ENCODE peak calls at places on chromosomes 6 and 20, in six cellular contexts. One of them, this sample, is unnamed.

GRCh38 chr6:51495016-51495805 is 592.2 kb downstream of the PKHD1 start:
- DNase-seq in coronary artery: no peak
- DNase-seq in HTR-8/SVneo: no peak
- DNase-seq in BE2C: no peak
- DNase-seq in NCI-H1105 treated with DMSO at 0.1 percent for 48 hours: no peak
- DNase-seq in ELF-1: peak
- DNase-seq in this sample: no peak

GRCh38 chr20:62523473-62524203 is 47.8 kb upstream of the GATA5 start:
- DNase-seq in ELF-1: peak
- DNase-seq in BE2C: no peak
- DNase-seq in HTR-8/SVneo: no peak
- DNase-seq in coronary artery: no peak
- DNase-seq in NCI-H1105 treated with DMSO at 0.1 percent for 48 hours: no peak
- DNase-seq in this sample: no peak

GRCh38 chr6:1016329-1017302 is 295.3 kb upstream of the FOXQ1 start:
- DNase-seq in coronary artery: peak
- DNase-seq in NCI-H1105 treated with DMSO at 0.1 percent for 48 hours: no peak
- DNase-seq in BE2C: no peak
- DNase-seq in HTR-8/SVneo: no peak
- DNase-seq in ELF-1: no peak
- DNase-seq in this sample: no peak

GRCh38 chr6:43495409-43495941 is 14.7 kb downstream of the LRRC73 start:
- DNase-seq in NCI-H1105 treated with DMSO at 0.1 percent for 48 hours: no peak
- DNase-seq in HTR-8/SVneo: no peak
- DNase-seq in BE2C: no peak
- DNase-seq in coronary artery: no peak
- DNase-seq in ELF-1: peak
- DNase-seq in this sample: no peak

GRCh38 chr6:110389689-110390382 is 25.5 kb downstream of the DDO start:
- DNase-seq in HTR-8/SVneo: no peak
- DNase-seq in ELF-1: no peak
- DNase-seq in BE2C: no peak
- DNase-seq in NCI-H1105 treated with DMSO at 0.1 percent for 48 hours: no peak
- DNase-seq in coronary artery: no peak
- DNase-seq in this sample: no peak

GRCh38 chr20:13105864-13106457 is 97.2 kb downstream of the SPTLC3 start:
- DNase-seq in ELF-1: peak
- DNase-seq in coronary artery: no peak
- DNase-seq in NCI-H1105 treated with DMSO at 0.1 percent for 48 hours: peak
- DNase-seq in BE2C: no peak
- DNase-seq in HTR-8/SVneo: peak
- DNase-seq in this sample: no peak

GRCh38 chr6:130457605-130458004 is 91.8 kb downstream of the TMEM200A start:
- DNase-seq in BE2C: no peak
- DNase-seq in NCI-H1105 treated with DMSO at 0.1 percent for 48 hours: no peak
- DNase-seq in ELF-1: no peak
- DNase-seq in coronary artery: no peak
- DNase-seq in HTR-8/SVneo: no peak
- DNase-seq in this sample: no peak

GRCh38 chr6:152566040-152566875 is 70.9 kb downstream of the SYNE1 start:
- DNase-seq in ELF-1: no peak
- DNase-seq in coronary artery: no peak
- DNase-seq in BE2C: no peak
- DNase-seq in NCI-H1105 treated with DMSO at 0.1 percent for 48 hours: no peak
- DNase-seq in HTR-8/SVneo: no peak
- DNase-seq in this sample: no peak

GRCh38 chr6:3278691-3279090 is 19.9 kb downstream of the PSMG4 start:
- DNase-seq in HTR-8/SVneo: no peak
- DNase-seq in BE2C: no peak
- DNase-seq in NCI-H1105 treated with DMSO at 0.1 percent for 48 hours: no peak
- DNase-seq in coronary artery: no peak
- DNase-seq in ELF-1: no peak
- DNase-seq in this sample: no peak

GRCh38 chr6:148177589-148178233 is 164.9 kb upstream of the SASH1 start:
- DNase-seq in HTR-8/SVneo: peak
- DNase-seq in BE2C: peak
- DNase-seq in coronary artery: no peak
- DNase-seq in NCI-H1105 treated with DMSO at 0.1 percent for 48 hours: no peak
- DNase-seq in ELF-1: peak
- DNase-seq in this sample: no peak

GRCh38 chr6:9789201-9789600 is 625.7 kb downstream of the TFAP2A start:
- DNase-seq in NCI-H1105 treated with DMSO at 0.1 percent for 48 hours: no peak
- DNase-seq in HTR-8/SVneo: no peak
- DNase-seq in ELF-1: peak
- DNase-seq in BE2C: no peak
- DNase-seq in coronary artery: no peak
- DNase-seq in this sample: no peak

GRCh38 chr6:44229376-44230033 is 6.1 kb downstream of the SLC29A1 start:
- DNase-seq in BE2C: no peak
- DNase-seq in ELF-1: no peak
- DNase-seq in HTR-8/SVneo: no peak
- DNase-seq in NCI-H1105 treated with DMSO at 0.1 percent for 48 hours: no peak
- DNase-seq in coronary artery: no peak
- DNase-seq in this sample: no peak

GRCh38 chr20:56160956-56161355 is 87.6 kb upstream of the MC3R start:
- DNase-seq in ELF-1: no peak
- DNase-seq in NCI-H1105 treated with DMSO at 0.1 percent for 48 hours: no peak
- DNase-seq in HTR-8/SVneo: no peak
- DNase-seq in BE2C: no peak
- DNase-seq in coronary artery: no peak
- DNase-seq in this sample: no peak

GRCh38 chr6:1993049-1993448 is 252.4 kb downstream of the GMDS start:
- DNase-seq in HTR-8/SVneo: no peak
- DNase-seq in BE2C: no peak
- DNase-seq in NCI-H1105 treated with DMSO at 0.1 percent for 48 hours: no peak
- DNase-seq in coronary artery: no peak
- DNase-seq in ELF-1: no peak
- DNase-seq in this sample: no peak

GRCh38 chr6:107736713-107737396 is 87.3 kb downstream of the SCML4 start:
- DNase-seq in NCI-H1105 treated with DMSO at 0.1 percent for 48 hours: no peak
- DNase-seq in BE2C: no peak
- DNase-seq in HTR-8/SVneo: no peak
- DNase-seq in coronary artery: no peak
- DNase-seq in ELF-1: no peak
- DNase-seq in this sample: no peak

GRCh38 chr6:63451238-63451637 is 121.0 kb upstream of the LOC128125822 start:
- DNase-seq in coronary artery: no peak
- DNase-seq in HTR-8/SVneo: no peak
- DNase-seq in BE2C: no peak
- DNase-seq in ELF-1: no peak
- DNase-seq in NCI-H1105 treated with DMSO at 0.1 percent for 48 hours: no peak
- DNase-seq in this sample: no peak

GRCh38 chr20:62928246-62928939 is 2.1 kb upstream of the DIDO1 start:
- DNase-seq in BE2C: no peak
- DNase-seq in ELF-1: peak
- DNase-seq in NCI-H1105 treated with DMSO at 0.1 percent for 48 hours: no peak
- DNase-seq in coronary artery: no peak
- DNase-seq in HTR-8/SVneo: no peak
- DNase-seq in this sample: no peak

GRCh38 chr6:143549630-143550268 is 38.2 kb upstream of the FUCA2 start:
- DNase-seq in ELF-1: no peak
- DNase-seq in BE2C: no peak
- DNase-seq in NCI-H1105 treated with DMSO at 0.1 percent for 48 hours: no peak
- DNase-seq in coronary artery: no peak
- DNase-seq in HTR-8/SVneo: no peak
- DNase-seq in this sample: no peak

GRCh38 chr6:19535351-19535750 is 301.8 kb upstream of the ID4 start:
- DNase-seq in BE2C: no peak
- DNase-seq in ELF-1: no peak
- DNase-seq in HTR-8/SVneo: no peak
- DNase-seq in coronary artery: no peak
- DNase-seq in NCI-H1105 treated with DMSO at 0.1 percent for 48 hours: peak
- DNase-seq in this sample: no peak

GRCh38 chr20:18003897-18004296 is 35.1 kb downstream of the MGME1 start:
- DNase-seq in NCI-H1105 treated with DMSO at 0.1 percent for 48 hours: no peak
- DNase-seq in coronary artery: no peak
- DNase-seq in ELF-1: no peak
- DNase-seq in HTR-8/SVneo: no peak
- DNase-seq in BE2C: no peak
- DNase-seq in this sample: no peak

GRCh38 chr20:5918856-5919633 is 31.3 kb downstream of the TRMT6 start:
- DNase-seq in BE2C: no peak
- DNase-seq in NCI-H1105 treated with DMSO at 0.1 percent for 48 hours: no peak
- DNase-seq in ELF-1: peak
- DNase-seq in coronary artery: no peak
- DNase-seq in HTR-8/SVneo: peak
- DNase-seq in this sample: peak